ENCODE peak calls at places on chromosomes 6 and 20, in six cellular contexts. S, F, T, U, W and Q are unnamed samples.

GRCh38 chr6:143901885-143902708 is 37.8 kb downstream of the ZC2HC1B start:
- DNase-seq in U (peak), F (peak), T (no peak), S (no peak), W (no peak), Q (no peak)

GRCh38 chr6:89729818-89730217 is 89.8 kb downstream of the MDN1 start:
- DNase-seq in U (no peak), F (no peak), T (no peak), S (no peak), W (no peak), Q (no peak)

GRCh38 chr20:9503530-9504251 is 10.7 kb upstream of the LAMP5 start:
- DNase-seq in U (peak), W (peak), S (peak), F (no peak), T (no peak), Q (no peak)

GRCh38 chr6:90445533-90446108 is 141.3 kb downstream of the MAP3K7 start:
- DNase-seq in U (no peak), T (no peak), S (no peak), W (no peak), F (no peak), Q (no peak)

GRCh38 chr6:117167520-117168271 is 97.7 kb upstream of the VGLL2 start:
- DNase-seq in W (peak), U (no peak), S (no peak), F (no peak), T (no peak), Q (peak)

GRCh38 chr6:168895102-168895812 is 358.4 kb downstream of the THBS2 start:
- DNase-seq in F (peak), S (peak), W (peak), T (peak), U (peak), Q (peak)

GRCh38 chr20:60695223-60695622 is 556.8 kb upstream of the CDH4 start:
- DNase-seq in S (peak), U (peak), W (no peak), F (no peak), T (no peak), Q (peak)

GRCh38 chr6:107458687-107459282 is 579 bp downstream of the PDSS2 start:
- DNase-seq in T (no peak), W (peak), F (peak), U (no peak), S (peak), Q (peak)

GRCh38 chr6:134436281-134436815 is 118.4 kb upstream of the SGK1 start:
- DNase-seq in F (no peak), S (no peak), U (peak), W (no peak), T (peak), Q (peak)

GRCh38 chr6:149332602-149333311 is 15.2 kb downstream of the TAB2 start:
- DNase-seq in W (no peak), F (no peak), S (no peak), T (no peak), U (no peak), Q (no peak)

GRCh38 chr20:63095718-63096654 is 89.2 kb upstream of the BHLHE23 start:
- DNase-seq in F (peak), U (no peak), T (no peak), S (no peak), W (peak), Q (no peak)

GRCh38 chr6:141482773-141483172 is 650.0 kb upstream of the GJE1 start:
- DNase-seq in S (no peak), T (no peak), W (no peak), U (no peak), F (no peak), Q (no peak)

GRCh38 chr6:112717856-112718255 is 370.7 kb downstream of the RFPL4B start:
- DNase-seq in S (no peak), U (no peak), W (no peak), F (no peak), T (no peak), Q (no peak)

GRCh38 chr6:39093167-39093708 is 21.7 kb downstream of the SAYSD1 start:
- DNase-seq in F (no peak), W (no peak), U (no peak), T (no peak), S (no peak), Q (no peak)

GRCh38 chr6:110140650-110141049 is 38.8 kb downstream of the WASF1 start:
- DNase-seq in S (no peak), T (no peak), F (no peak), W (no peak), U (peak), Q (peak)